ENCODE peak calls at places on chromosomes 6 and 20, in nine cellular contexts. B, J, A, L, C, Q, T, U and H are unnamed samples.

GRCh38 chr20:49310695-49311094 is 32.8 kb upstream of the ZNFX1 start:
- DNase-seq in B (no peak), U (no peak), L (no peak), J (peak), C (no peak), A (no peak), T (no peak), Q (no peak), H (no peak)

GRCh38 chr6:126312013-126312665 is 27.8 kb upstream of the CENPW start:
- DNase-seq in L (no peak), B (no peak), J (peak), T (no peak), A (no peak), Q (no peak), U (peak), C (no peak), H (no peak)

GRCh38 chr20:46400828-46401477 is 5.5 kb downstream of the ELMO2 start:
- DNase-seq in Q (no peak), B (no peak), U (no peak), T (no peak), J (peak), C (peak), L (no peak), A (no peak), H (no peak)

GRCh38 chr6:47741807-47742206 is 40.0 kb upstream of the OPN5 start:
- DNase-seq in A (peak), U (peak), C (peak), J (no peak), B (no peak), T (no peak), L (peak), Q (no peak), H (no peak)

GRCh38 chr20:53829706-53830521 is 236.3 kb upstream of the ZNF217 start:
- DNase-seq in U (no peak), C (peak), L (peak), A (no peak), T (no peak), Q (no peak), B (no peak), J (peak), H (no peak)

GRCh38 chr20:10306440-10307358 is 88.1 kb downstream of the SNAP25 start:
- DNase-seq in U (no peak), C (no peak), A (no peak), B (no peak), Q (no peak), T (no peak), J (peak), L (no peak), H (no peak)

GRCh38 chr6:98832282-98833100 is 1.9 kb upstream of the POU3F2 start:
- DNase-seq in T (no peak), J (peak), U (peak), C (no peak), Q (no peak), A (no peak), L (no peak), B (no peak), H (no peak)

GRCh38 chr6:551405-551804 is 105.5 kb downstream of the HUS1B start:
- DNase-seq in A (no peak), C (peak), T (no peak), J (peak), B (no peak), L (no peak), Q (no peak), U (peak), H (no peak)

GRCh38 chr20:11912013-11912663 is 5.6 kb upstream of the BTBD3 start:
- DNase-seq in U (peak), T (no peak), B (no peak), C (peak), J (peak), Q (no peak), A (no peak), L (no peak), H (no peak)

GRCh38 chr6:47014401-47014800 is 27.7 kb downstream of the ADGRF1 start:
- DNase-seq in L (no peak), C (no peak), J (no peak), Q (no peak), U (no peak), B (no peak), A (no peak), T (no peak), H (no peak)

GRCh38 chr6:64034840-64035656 is 399.4 kb downstream of the PHF3 start:
- DNase-seq in C (no peak), J (no peak), U (no peak), L (no peak), B (no peak), Q (no peak), A (no peak), T (no peak), H (no peak)

GRCh38 chr6:109079981-109080380 is 14.7 kb downstream of the SESN1 start:
- DNase-seq in B (peak), A (no peak), L (no peak), J (no peak), Q (no peak), C (no peak), T (no peak), U (no peak), H (no peak)

GRCh38 chr6:65170273-65170672 is 536.8 kb downstream of the EYS start:
- DNase-seq in T (no peak), J (no peak), B (no peak), C (no peak), U (no peak), A (no peak), Q (no peak), L (no peak), H (no peak)

GRCh38 chr20:9070304-9070703 is 1.4 kb downstream of the PLCB4 start:
- DNase-seq in A (no peak), L (no peak), T (no peak), B (no peak), Q (no peak), U (no peak), J (no peak), C (no peak), H (no peak)

GRCh38 chr20:17488916-17489600 is 42.1 kb downstream of the BFSP1 start:
- DNase-seq in C (no peak), T (no peak), A (no peak), L (no peak), B (no peak), J (no peak), U (no peak), Q (no peak), H (no peak)

GRCh38 chr6:39464067-39464466 is 141.6 kb upstream of the KCNK16 start:
- DNase-seq in L (no peak), A (no peak), U (no peak), Q (no peak), C (no peak), J (peak), B (no peak), T (no peak), H (no peak)

GRCh38 chr6:119979862-119980261 is 630.3 kb upstream of the MAN1A1 start:
- DNase-seq in U (no peak), A (no peak), C (no peak), T (no peak), L (no peak), Q (no peak), B (no peak), J (peak), H (no peak)

GRCh38 chr20:16916165-16916564 is 168.0 kb downstream of the OTOR start:
- DNase-seq in L (no peak), A (no peak), J (no peak), B (no peak), T (no peak), Q (no peak), C (no peak), U (no peak), H (no peak)

GRCh38 chr6:160139420-160139851 is 17.8 kb downstream of the SLC22A1 start:
- DNase-seq in L (no peak), A (no peak), B (no peak), J (peak), U (no peak), T (no peak), C (no peak), Q (peak), H (no peak)

GRCh38 chr6:134347916-134348805 is 30.2 kb upstream of the SGK1 start:
- DNase-seq in Q (no peak), L (no peak), T (no peak), A (no peak), U (no peak), J (peak), C (no peak), B (peak), H (no peak)

GRCh38 chr6:23269436-23269835 is 700.1 kb downstream of the HDGFL1 start:
- DNase-seq in C (no peak), J (peak), T (no peak), B (no peak), Q (no peak), U (no peak), A (no peak), L (no peak), H (no peak)

GRCh38 chr6:170114187-170114945 is 176.5 kb downstream of the DLL1 start:
- DNase-seq in L (no peak), J (no peak), B (peak), T (no peak), Q (peak), C (no peak), A (no peak), U (no peak), H (peak)

GRCh38 chr20:5569021-5569420 is 181.2 kb upstream of the SHLD1 start:
- DNase-seq in B (no peak), U (no peak), C (peak), A (peak), T (no peak), J (peak), L (peak), Q (no peak), H (no peak)

GRCh38 chr6:121531658-121532167 is 96.3 kb downstream of the GJA1 start:
- DNase-seq in Q (no peak), A (no peak), B (no peak), L (no peak), U (no peak), C (no peak), J (no peak), T (no peak), H (no peak)

GRCh38 chr6:127173541-127173940 is 55.1 kb downstream of the RSPO3 start:
- DNase-seq in T (no peak), L (no peak), B (no peak), A (no peak), C (no peak), J (peak), Q (no peak), U (no peak), H (no peak)

GRCh38 chr6:141562801-141563763 is 569.6 kb upstream of the GJE1 start:
- DNase-seq in U (peak), L (peak), B (peak), J (peak), T (peak), A (peak), C (peak), Q (no peak), H (peak)

GRCh38 chr6:2194643-2195042 is 50.8 kb downstream of the GMDS start:
- DNase-seq in T (no peak), U (no peak), J (no peak), B (no peak), L (no peak), Q (no peak), A (no peak), C (no peak), H (no peak)

GRCh38 chr20:4957939-4958362 is 43.4 kb downstream of the SLC23A2 start:
- DNase-seq in L (no peak), C (no peak), A (no peak), U (no peak), Q (no peak), B (no peak), J (peak), T (no peak), H (no peak)

GRCh38 chr6:127786109-127786508 is 114.7 kb downstream of the THEMIS start:
- DNase-seq in L (no peak), Q (no peak), J (peak), C (no peak), A (no peak), T (no peak), U (no peak), B (no peak), H (no peak)

GRCh38 chr20:13644010-13644409 is 5.3 kb upstream of the TASP1 start:
- DNase-seq in C (no peak), T (no peak), Q (no peak), U (no peak), J (no peak), A (no peak), L (no peak), B (no peak), H (no peak)
- TF ChIP-seq CTCF in C (no peak), T (no peak), Q (no peak), U (no peak), J (no peak), A (no peak), L (no peak), B (no peak), H (no peak)

GRCh38 chr20:20864346-20865096 is 152.1 kb upstream of the RALGAPA2 start:
- DNase-seq in Q (no peak), A (no peak), T (no peak), L (no peak), U (no peak), J (no peak), C (no peak), B (no peak), H (no peak)
- TF ChIP-seq CTCF in Q (peak), A (no peak), T (peak), L (no peak), U (no peak), J (no peak), C (no peak), B (peak), H (no peak)

GRCh38 chr20:51318058-51318960 is 224.2 kb downstream of the NFATC2 start:
- DNase-seq in T (peak), Q (peak), L (peak), B (no peak), J (no peak), C (peak), U (peak), A (peak), H (peak)
- TF ChIP-seq CTCF in T (peak), Q (peak), L (peak), B (peak), J (peak), C (peak), U (peak), A (peak), H (peak)

GRCh38 chr20:62804021-62804631 is 509 bp upstream of the OGFR start:
- DNase-seq in A (no peak), J (no peak), C (peak), B (no peak), U (no peak), T (no peak), Q (no peak), L (no peak), H (no peak)

GRCh38 chr20:62806383-62807050 is 1.9 kb downstream of the OGFR start:
- DNase-seq in A (no peak), Q (no peak), U (no peak), B (no peak), T (no peak), J (no peak), L (no peak), C (no peak), H (no peak)

GRCh38 chr20:62804632-62805364 is at the start of gene OGFR:
- DNase-seq in Q (peak), L (peak), B (peak), C (peak), T (peak), A (peak), J (peak), U (peak), H (no peak)

GRCh38 chr20:62805711-62806382 is 1.2 kb downstream of the OGFR start:
- DNase-seq in L (no peak), U (no peak), A (no peak), Q (peak), B (peak), C (no peak), J (peak), T (no peak), H (no peak)

DNA sequence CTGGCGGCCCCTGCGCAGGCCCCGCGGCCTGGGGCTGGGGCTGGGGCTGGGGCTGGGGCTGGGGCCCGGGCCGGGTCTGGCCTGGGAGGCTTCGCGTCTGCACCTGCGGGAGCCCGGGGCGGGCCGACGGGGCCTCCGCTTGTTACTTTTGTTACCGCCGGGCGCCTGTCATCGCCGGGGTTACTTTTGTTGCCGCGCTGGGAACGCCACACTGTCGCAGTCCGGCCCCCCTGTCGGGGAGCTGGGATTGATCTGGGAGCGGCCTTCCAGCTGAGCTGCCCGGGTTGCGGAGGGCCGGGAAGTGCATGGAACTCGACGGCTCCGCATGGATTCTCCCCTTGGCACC is 703 bp downstream of the OGFR start:
- DNase-seq in U (no peak), C (peak), L (no peak), Q (no peak), B (no peak), A (peak), T (no peak), J (peak), H (no peak)
- TF ChIP-seq CTCF in U (no peak), C (no peak), L (no peak), Q (no peak), B (no peak), A (no peak), T (no peak), J (no peak), H (no peak)

GRCh38 chr6:146931214-146931613 is 273.0 kb upstream of the STXBP5 start:
- DNase-seq in A (no peak), J (peak), B (no peak), L (no peak), Q (no peak), T (no peak), C (no peak), U (no peak), H (no peak)
- TF ChIP-seq CTCF in A (no peak), J (no peak), B (peak), L (no peak), Q (no peak), T (no peak), C (no peak), U (no peak), H (no peak)

GRCh38 chr20:44606725-44607441 is 24.5 kb downstream of the PKIG start:
- DNase-seq in J (no peak), C (no peak), A (no peak), Q (no peak), L (no peak), T (no peak), U (no peak), B (no peak), H (no peak)

GRCh38 chr20:44601801-44602204 is 19.4 kb downstream of the PKIG start:
- DNase-seq in J (peak), A (no peak), T (peak), Q (no peak), C (no peak), U (no peak), L (peak), B (peak), H (no peak)

GRCh38 chr20:44600301-44600700 is 17.9 kb downstream of the PKIG start:
- DNase-seq in L (no peak), U (no peak), J (no peak), A (no peak), C (no peak), B (no peak), Q (no peak), T (no peak), H (no peak)

GRCh38 chr20:44600758-44601562 is 18.6 kb downstream of the PKIG start:
- DNase-seq in L (no peak), B (peak), U (no peak), T (peak), A (no peak), Q (no peak), J (no peak), C (no peak), H (no peak)

GRCh38 chr20:44603327-44603726 is 20.9 kb downstream of the PKIG start:
- DNase-seq in T (no peak), L (no peak), B (no peak), U (no peak), Q (no peak), A (no peak), C (no peak), J (no peak), H (no peak)
- TF ChIP-seq CTCF in T (no peak), L (no peak), B (no peak), U (peak), Q (no peak), A (no peak), C (no peak), J (no peak), H (no peak)

DNA sequence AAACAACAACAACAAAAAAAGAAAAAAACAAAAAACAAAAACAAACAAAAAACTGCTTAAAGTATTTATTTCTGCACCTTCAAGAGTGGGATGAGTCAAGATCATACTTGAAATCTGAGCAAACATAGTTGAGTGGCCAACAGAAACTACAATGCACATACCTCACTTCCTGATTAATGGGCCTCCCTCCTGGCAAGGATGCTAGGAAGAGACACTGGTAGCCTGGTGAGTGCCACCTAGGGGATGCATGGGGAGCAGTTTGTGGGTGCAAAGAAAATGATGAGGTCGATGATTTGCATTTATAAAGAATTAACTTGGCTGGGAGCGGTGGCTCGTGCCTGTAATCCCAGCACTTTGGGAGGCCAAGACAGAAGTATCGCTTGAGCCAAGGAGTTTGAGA is 808.1 kb downstream of the MAFB start:
- DNase-seq in J (peak), T (no peak), U (no peak), C (no peak), B (no peak), L (no peak), A (no peak), Q (no peak), H (no peak)
- TF ChIP-seq CTCF in J (peak), T (no peak), U (no peak), C (no peak), B (no peak), L (no peak), A (no peak), Q (peak), H (no peak)

GRCh38 chr20:37095609-37096414 is at the start of gene RBL1:
- DNase-seq in B (peak), Q (peak), J (peak), T (peak), C (peak), U (peak), A (peak), L (peak), H (peak)
- TF ChIP-seq CTCF in B (no peak), Q (peak), J (peak), T (peak), C (no peak), U (peak), A (no peak), L (no peak), H (no peak)

GRCh38 chr20:25692499-25692898 is 4.2 kb downstream of the ZNF337 start:
- DNase-seq in U (no peak), A (no peak), T (no peak), B (no peak), C (no peak), L (no peak), Q (no peak), J (no peak), H (no peak)
- TF ChIP-seq CTCF in U (no peak), A (no peak), T (peak), B (no peak), C (no peak), L (no peak), Q (no peak), J (no peak), H (no peak)